ENCODE peak calls at places on chromosomes 1 and 21, in seven cellular contexts. One of them, this sample, is unnamed.

GRCh38 chr1:7383671-7384070 is 387.4 kb upstream of the VAMP3 start:
- DNase-seq in coronary artery: no peak
- DNase-seq in thyroid gland: no peak
- DNase-seq in breast epithelium: peak
- DNase-seq in HL-60: no peak
- DNase-seq in IMR-90: no peak
- DNase-seq in choroid plexus epithelial cell: no peak
- DNase-seq in this sample: no peak

GRCh38 chr1:116115476-116115875 is 4.3 kb downstream of the MAB21L3 start:
- DNase-seq in HL-60: no peak
- DNase-seq in thyroid gland: no peak
- DNase-seq in choroid plexus epithelial cell: peak
- DNase-seq in breast epithelium: no peak
- DNase-seq in IMR-90: peak
- DNase-seq in coronary artery: no peak
- DNase-seq in this sample: no peak

GRCh38 chr1:231690072-231690471 is 63.5 kb downstream of the DISC1 start:
- DNase-seq in coronary artery: no peak
- DNase-seq in breast epithelium: no peak
- DNase-seq in HL-60: peak
- DNase-seq in choroid plexus epithelial cell: no peak
- DNase-seq in thyroid gland: peak
- DNase-seq in IMR-90: no peak
- DNase-seq in this sample: no peak

GRCh38 chr1:215824245-215824644 is 257.1 kb downstream of the KCTD3 start:
- DNase-seq in choroid plexus epithelial cell: peak
- DNase-seq in breast epithelium: no peak
- DNase-seq in thyroid gland: no peak
- DNase-seq in HL-60: no peak
- DNase-seq in coronary artery: no peak
- DNase-seq in IMR-90: peak
- DNase-seq in this sample: no peak

GRCh38 chr1:43273708-43274107 is 3.9 kb downstream of the TMEM125 start:
- DNase-seq in breast epithelium: no peak
- DNase-seq in thyroid gland: no peak
- DNase-seq in choroid plexus epithelial cell: no peak
- DNase-seq in coronary artery: peak
- DNase-seq in IMR-90: no peak
- DNase-seq in HL-60: no peak
- DNase-seq in this sample: no peak

GRCh38 chr1:15515026-15515663 is 8.9 kb downstream of the CASP9 start:
- DNase-seq in thyroid gland: no peak
- DNase-seq in coronary artery: peak
- DNase-seq in IMR-90: no peak
- DNase-seq in breast epithelium: no peak
- DNase-seq in HL-60: peak
- DNase-seq in choroid plexus epithelial cell: peak
- DNase-seq in this sample: no peak

GRCh38 chr1:23810818-23811420 is 10.4 kb upstream of the GALE start:
- DNase-seq in HL-60: peak
- DNase-seq in IMR-90: peak
- DNase-seq in breast epithelium: no peak
- DNase-seq in coronary artery: no peak
- DNase-seq in thyroid gland: peak
- DNase-seq in choroid plexus epithelial cell: peak
- DNase-seq in this sample: no peak

GRCh38 chr1:210222288-210223006 is 10.1 kb upstream of the SERTAD4 start:
- DNase-seq in thyroid gland: peak
- DNase-seq in breast epithelium: no peak
- DNase-seq in HL-60: no peak
- DNase-seq in coronary artery: no peak
- DNase-seq in IMR-90: no peak
- DNase-seq in choroid plexus epithelial cell: no peak
- DNase-seq in this sample: no peak

GRCh38 chr1:10431065-10431730 is 965 bp downstream of the CENPS start:
- DNase-seq in coronary artery: no peak
- DNase-seq in choroid plexus epithelial cell: peak
- DNase-seq in thyroid gland: peak
- DNase-seq in breast epithelium: no peak
- DNase-seq in IMR-90: no peak
- DNase-seq in HL-60: peak
- DNase-seq in this sample: no peak

GRCh38 chr1:26852701-26853100 is 10.2 kb upstream of the SFN start:
- DNase-seq in thyroid gland: no peak
- DNase-seq in breast epithelium: no peak
- DNase-seq in IMR-90: no peak
- DNase-seq in HL-60: no peak
- DNase-seq in coronary artery: no peak
- DNase-seq in choroid plexus epithelial cell: no peak
- DNase-seq in this sample: no peak

GRCh38 chr1:175572932-175573871 is 170.2 kb downstream of the TNR start:
- DNase-seq in IMR-90: no peak
- DNase-seq in choroid plexus epithelial cell: no peak
- DNase-seq in thyroid gland: no peak
- DNase-seq in HL-60: no peak
- DNase-seq in coronary artery: no peak
- DNase-seq in breast epithelium: no peak
- DNase-seq in this sample: peak

GRCh38 chr1:154405762-154406571 is 824 bp downstream of the IL6R start:
- DNase-seq in breast epithelium: peak
- DNase-seq in IMR-90: peak
- DNase-seq in choroid plexus epithelial cell: peak
- DNase-seq in HL-60: peak
- DNase-seq in coronary artery: peak
- DNase-seq in thyroid gland: peak
- DNase-seq in this sample: peak
- TF ChIP-seq CTCF in breast epithelium: peak
- TF ChIP-seq CTCF in IMR-90: peak
- TF ChIP-seq CTCF in choroid plexus epithelial cell: peak
- TF ChIP-seq CTCF in HL-60: peak
- TF ChIP-seq CTCF in coronary artery: no peak
- TF ChIP-seq CTCF in thyroid gland: peak
- TF ChIP-seq CTCF in this sample: no peak

GRCh38 chr1:44806025-44806703 is 987 bp downstream of the DYNLT4 start:
- DNase-seq in thyroid gland: peak
- DNase-seq in IMR-90: no peak
- DNase-seq in coronary artery: peak
- DNase-seq in HL-60: no peak
- DNase-seq in breast epithelium: no peak
- DNase-seq in choroid plexus epithelial cell: no peak
- DNase-seq in this sample: no peak
- TF ChIP-seq CTCF in thyroid gland: no peak
- TF ChIP-seq CTCF in IMR-90: no peak
- TF ChIP-seq CTCF in coronary artery: no peak
- TF ChIP-seq CTCF in HL-60: no peak
- TF ChIP-seq CTCF in breast epithelium: no peak
- TF ChIP-seq CTCF in choroid plexus epithelial cell: no peak
- TF ChIP-seq CTCF in this sample: no peak

GRCh38 chr21:14075346-14076142 is 135.2 kb downstream of the LIPI start:
- DNase-seq in IMR-90: no peak
- DNase-seq in HL-60: no peak
- DNase-seq in coronary artery: no peak
- DNase-seq in choroid plexus epithelial cell: no peak
- DNase-seq in breast epithelium: no peak
- DNase-seq in thyroid gland: no peak
- DNase-seq in this sample: no peak

GRCh38 chr21:14078746-14079375 is 131.9 kb downstream of the LIPI start:
- DNase-seq in thyroid gland: no peak
- DNase-seq in HL-60: no peak
- DNase-seq in breast epithelium: no peak
- DNase-seq in choroid plexus epithelial cell: no peak
- DNase-seq in IMR-90: no peak
- DNase-seq in coronary artery: no peak
- DNase-seq in this sample: no peak

GRCh38 chr21:14073615-14074014 is 137.1 kb downstream of the LIPI start:
- DNase-seq in HL-60: no peak
- DNase-seq in breast epithelium: no peak
- DNase-seq in thyroid gland: no peak
- DNase-seq in choroid plexus epithelial cell: no peak
- DNase-seq in IMR-90: no peak
- DNase-seq in coronary artery: no peak
- DNase-seq in this sample: no peak

GRCh38 chr21:14074177-14074576 is 136.6 kb downstream of the LIPI start:
- DNase-seq in coronary artery: no peak
- DNase-seq in IMR-90: no peak
- DNase-seq in HL-60: no peak
- DNase-seq in choroid plexus epithelial cell: no peak
- DNase-seq in thyroid gland: no peak
- DNase-seq in breast epithelium: no peak
- DNase-seq in this sample: no peak

GRCh38 chr21:14076143-14076806 is 134.5 kb downstream of the LIPI start:
- DNase-seq in coronary artery: no peak
- DNase-seq in thyroid gland: no peak
- DNase-seq in IMR-90: no peak
- DNase-seq in breast epithelium: no peak
- DNase-seq in HL-60: no peak
- DNase-seq in choroid plexus epithelial cell: no peak
- DNase-seq in this sample: no peak
- TF ChIP-seq CTCF in coronary artery: no peak
- TF ChIP-seq CTCF in thyroid gland: no peak
- TF ChIP-seq CTCF in IMR-90: no peak
- TF ChIP-seq CTCF in breast epithelium: no peak
- TF ChIP-seq CTCF in HL-60: no peak
- TF ChIP-seq CTCF in choroid plexus epithelial cell: no peak
- TF ChIP-seq CTCF in this sample: no peak

GRCh38 chr1:61921435-61921834 is 179.2 kb downstream of the PATJ start:
- DNase-seq in coronary artery: no peak
- DNase-seq in breast epithelium: no peak
- DNase-seq in IMR-90: no peak
- DNase-seq in HL-60: no peak
- DNase-seq in choroid plexus epithelial cell: peak
- DNase-seq in thyroid gland: no peak
- DNase-seq in this sample: no peak
- TF ChIP-seq CTCF in coronary artery: no peak
- TF ChIP-seq CTCF in breast epithelium: no peak
- TF ChIP-seq CTCF in IMR-90: no peak
- TF ChIP-seq CTCF in HL-60: no peak
- TF ChIP-seq CTCF in choroid plexus epithelial cell: peak
- TF ChIP-seq CTCF in thyroid gland: no peak
- TF ChIP-seq CTCF in this sample: no peak

GRCh38 chr1:46529031-46529630 is 22.3 kb downstream of the KNCN start:
- DNase-seq in choroid plexus epithelial cell: no peak
- DNase-seq in breast epithelium: no peak
- DNase-seq in HL-60: no peak
- DNase-seq in coronary artery: no peak
- DNase-seq in thyroid gland: no peak
- DNase-seq in IMR-90: no peak
- DNase-seq in this sample: no peak

GRCh38 chr1:46532095-46532494 is 19.4 kb downstream of the KNCN start:
- DNase-seq in thyroid gland: no peak
- DNase-seq in breast epithelium: no peak
- DNase-seq in choroid plexus epithelial cell: no peak
- DNase-seq in coronary artery: no peak
- DNase-seq in HL-60: no peak
- DNase-seq in IMR-90: no peak
- DNase-seq in this sample: no peak

GRCh38 chr1:46530311-46530710 is 21.1 kb downstream of the KNCN start:
- DNase-seq in coronary artery: no peak
- DNase-seq in IMR-90: no peak
- DNase-seq in breast epithelium: no peak
- DNase-seq in HL-60: no peak
- DNase-seq in thyroid gland: no peak
- DNase-seq in choroid plexus epithelial cell: no peak
- DNase-seq in this sample: no peak

GRCh38 chr1:46532498-46533178 is 18.8 kb downstream of the KNCN start:
- DNase-seq in choroid plexus epithelial cell: peak
- DNase-seq in IMR-90: peak
- DNase-seq in breast epithelium: no peak
- DNase-seq in HL-60: peak
- DNase-seq in thyroid gland: peak
- DNase-seq in coronary artery: no peak
- DNase-seq in this sample: peak

GRCh38 chr1:46530791-46531409 is 20.5 kb downstream of the KNCN start:
- DNase-seq in choroid plexus epithelial cell: no peak
- DNase-seq in thyroid gland: no peak
- DNase-seq in HL-60: no peak
- DNase-seq in coronary artery: no peak
- DNase-seq in breast epithelium: no peak
- DNase-seq in IMR-90: no peak
- DNase-seq in this sample: no peak
- TF ChIP-seq CTCF in choroid plexus epithelial cell: peak
- TF ChIP-seq CTCF in thyroid gland: no peak
- TF ChIP-seq CTCF in HL-60: no peak
- TF ChIP-seq CTCF in coronary artery: no peak
- TF ChIP-seq CTCF in breast epithelium: no peak
- TF ChIP-seq CTCF in IMR-90: peak
- TF ChIP-seq CTCF in this sample: peak

DNA sequence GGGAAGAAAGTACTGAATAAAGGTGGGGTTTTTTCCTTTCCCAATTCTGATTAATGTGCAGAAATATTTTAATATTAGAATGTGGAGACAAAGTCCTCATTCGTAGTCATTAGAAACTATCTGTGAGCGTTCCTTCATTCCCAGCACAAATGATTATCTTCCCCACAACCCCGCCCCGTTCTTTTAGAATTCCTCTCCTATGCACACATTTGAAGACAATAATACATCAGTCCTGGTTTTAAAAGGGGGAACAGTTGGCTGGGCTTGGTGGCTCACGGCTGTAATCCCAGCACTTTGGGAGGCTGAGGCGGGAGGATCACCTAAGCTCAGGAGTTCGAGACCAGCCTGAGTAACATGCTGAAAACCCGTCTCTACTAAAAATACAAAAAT is 876 bp downstream of the ALDH9A1 start:
- DNase-seq in breast epithelium: no peak
- DNase-seq in IMR-90: no peak
- DNase-seq in choroid plexus epithelial cell: no peak
- DNase-seq in thyroid gland: no peak
- DNase-seq in coronary artery: no peak
- DNase-seq in HL-60: no peak
- DNase-seq in this sample: no peak
- TF ChIP-seq CTCF in breast epithelium: no peak
- TF ChIP-seq CTCF in IMR-90: no peak
- TF ChIP-seq CTCF in choroid plexus epithelial cell: no peak
- TF ChIP-seq CTCF in thyroid gland: no peak
- TF ChIP-seq CTCF in coronary artery: no peak
- TF ChIP-seq CTCF in HL-60: no peak
- TF ChIP-seq CTCF in this sample: no peak

GRCh38 chr1:69016468-69016867 is 519.6 kb upstream of the DEPDC1 start:
- DNase-seq in IMR-90: no peak
- DNase-seq in choroid plexus epithelial cell: no peak
- DNase-seq in coronary artery: no peak
- DNase-seq in HL-60: no peak
- DNase-seq in thyroid gland: no peak
- DNase-seq in breast epithelium: no peak
- DNase-seq in this sample: no peak
- TF ChIP-seq CTCF in IMR-90: no peak
- TF ChIP-seq CTCF in choroid plexus epithelial cell: no peak
- TF ChIP-seq CTCF in coronary artery: no peak
- TF ChIP-seq CTCF in HL-60: no peak
- TF ChIP-seq CTCF in thyroid gland: no peak
- TF ChIP-seq CTCF in breast epithelium: no peak
- TF ChIP-seq CTCF in this sample: no peak